ENCODE peak calls at places on chromosomes 7 and 10, in ten cellular contexts. J, Z, V, U, T, R, C, B, O and P are unnamed samples.

GRCh38 chr7:153017197-153017596 is 257.6 kb downstream of the ACTR3B start:
- DNase-seq in J (no peak), Z (no peak), V (no peak), U (no peak), T (no peak), R (no peak), C (no peak), B (no peak), O (no peak), P (no peak)

GRCh38 chr10:78707745-78708144 is 361.0 kb upstream of the ZMIZ1 start:
- DNase-seq in J (no peak), Z (no peak), V (no peak), U (no peak), T (no peak), R (no peak), C (no peak), B (no peak), O (no peak), P (no peak)

GRCh38 chr7:28062197-28062988 is 118.2 kb downstream of the JAZF1 start:
- DNase-seq in J (peak; percentile 86), Z (peak; percentile 71), V (peak; percentile 74), U (peak; percentile 50), T (no peak), R (peak; percentile 69), C (peak; percentile 85), B (no peak), O (peak; percentile 50), P (peak; percentile 63)

GRCh38 chr7:97027427-97028234 is 3.0 kb upstream of the DLX5 start:
- DNase-seq in J (peak; percentile 84), Z (peak; percentile 86), V (peak; percentile 89), U (peak; percentile 43), T (peak; percentile 56), R (peak; percentile 78), C (peak; percentile 93), B (peak; percentile 34), O (peak; percentile 87), P (peak; percentile 77)

GRCh38 chr10:103598654-103599115 is 105.2 kb downstream of the NEURL1 start:
- DNase-seq in J (peak; percentile 76), Z (no peak), V (peak; percentile 82), U (peak; percentile 27), T (peak; percentile 10), R (peak; percentile 67), C (no peak), B (no peak), O (peak; percentile 74), P (peak; percentile 60)

GRCh38 chr10:43340619-43341018 is 30.8 kb upstream of the FXYD4 start:
- DNase-seq in J (no peak), Z (no peak), V (no peak), U (no peak), T (no peak), R (no peak), C (no peak), B (no peak), O (peak; percentile 66), P (no peak)

GRCh38 chr10:72088879-72089585 is 681 bp upstream of the SPOCK2 start:
- DNase-seq in J (no peak), Z (peak; percentile 67), V (no peak), U (peak; percentile 41), T (peak; percentile 75), R (no peak), C (no peak), B (peak; percentile 47), O (no peak), P (peak; percentile 43)

GRCh38 chr7:92425311-92425947 is 21.9 kb upstream of the GATAD1 start:
- DNase-seq in J (no peak), Z (no peak), V (no peak), U (no peak), T (no peak), R (no peak), C (no peak), B (no peak), O (peak; percentile 72), P (no peak)

GRCh38 chr7:117412390-117412789 is 14.9 kb downstream of the ASZ1 start:
- DNase-seq in J (no peak), Z (no peak), V (no peak), U (no peak), T (no peak), R (no peak), C (no peak), B (no peak), O (no peak), P (no peak)

GRCh38 chr10:132485391-132485790 is 52.2 kb upstream of the INPP5A start:
- DNase-seq in J (no peak), Z (no peak), V (no peak), U (no peak), T (no peak), R (no peak), C (no peak), B (no peak), O (no peak), P (no peak)

GRCh38 chr10:14200645-14201534 is 129.8 kb downstream of the FRMD4A start:
- DNase-seq in J (peak; percentile 9), Z (no peak), V (peak; percentile 23), U (no peak), T (no peak), R (no peak), C (no peak), B (no peak), O (no peak), P (no peak)

GRCh38 chr10:131706952-131707351 is 193.9 kb upstream of the PPP2R2D start:
- DNase-seq in J (no peak), Z (peak; percentile 43), V (no peak), U (no peak), T (no peak), R (peak; percentile 2), C (no peak), B (no peak), O (no peak), P (no peak)

GRCh38 chr7:148773344-148773743 is 74.6 kb downstream of the CUL1 start:
- DNase-seq in J (no peak), Z (no peak), V (no peak), U (no peak), T (no peak), R (no peak), C (no peak), B (peak; percentile 35), O (no peak), P (no peak)

GRCh38 chr7:34837826-34838225 is 179.8 kb downstream of the NPSR1 start:
- DNase-seq in J (peak; percentile 23), Z (no peak), V (peak; percentile 14), U (no peak), T (no peak), R (no peak), C (no peak), B (no peak), O (peak; percentile 57), P (no peak)

GRCh38 chr7:66205736-66206080 is 574 bp downstream of the TPST1 start:
- DNase-seq in J (no peak), Z (no peak), V (no peak), U (no peak), T (peak; percentile 34), R (no peak), C (no peak), B (no peak), O (no peak), P (no peak)

GRCh38 chr10:45209888-45210287 is 105.5 kb downstream of the OR13A1 start:
- DNase-seq in J (no peak), Z (no peak), V (no peak), U (no peak), T (no peak), R (no peak), C (no peak), B (no peak), O (no peak), P (no peak)

GRCh38 chr7:80277434-80278427 is 143.1 kb downstream of the GNAI1 start:
- DNase-seq in J (peak; percentile 52), Z (no peak), V (peak; percentile 72), U (no peak), T (no peak), R (no peak), C (no peak), B (no peak), O (peak; percentile 33), P (no peak)

GRCh38 chr10:51879238-51879637 is 179.8 kb upstream of the CSTF2T start:
- DNase-seq in J (peak; percentile 92), Z (peak; percentile 78), V (peak; percentile 100), U (no peak), T (no peak), R (no peak), C (no peak), B (peak; percentile 12), O (no peak), P (peak; percentile 25)

GRCh38 chr10:119104653-119105024 is 726 bp downstream of the DENND10 start:
- DNase-seq in J (peak; percentile 28), Z (no peak), V (no peak), U (no peak), T (peak; percentile 41), R (peak; percentile 21), C (peak; percentile 78), B (no peak), O (no peak), P (peak; percentile 30)

GRCh38 chr7:1561036-1561940 is 5.3 kb upstream of the TMEM184A start:
- DNase-seq in J (no peak), Z (no peak), V (no peak), U (no peak), T (no peak), R (no peak), C (no peak), B (no peak), O (no peak), P (no peak)